ENCODE peak calls at places on chromosomes 11 and 22, in seven cellular contexts. Q is activated naive CD8-positive, alpha-beta T cell treated with anti-CD3 and anti-CD28 coated beads, Interleukin-2, amount 50 U/mL, for 24 hours; P is activated naive CD4-positive, alpha-beta T cell treated with anti-CD3 and anti-CD28 coated beads, Interleukin-2, amount 10 ng/mL, durations not matched to agents 7 days and 5 days; Y is 8988T; U is NCI-H2227 treated with DMSO at 0.1 percent for 48 hours; K is caudate nucleus; R is neural progenitor cell. C is an unnamed sample.

GRCh38 chr22:38724926-38725571 is 19.3 kb downstream of the GTPBP1 start:
- DNase-seq in Q (no peak), P (peak), Y (no peak), U (no peak), K (peak), R (peak), C (peak)

GRCh38 chr22:30195245-30196140 is 51.1 kb downstream of the LIF start:
- DNase-seq in Q (no peak), P (no peak), Y (no peak), U (no peak), K (no peak), R (no peak), C (peak)

GRCh38 chr11:37905707-37906417 is 1307.8 kb upstream of the RAG2 start:
- DNase-seq in Q (no peak), P (no peak), Y (no peak), U (no peak), K (no peak), R (no peak), C (no peak)

GRCh38 chr11:65491614-65492386 is 7.0 kb upstream of the MALAT1 start:
- DNase-seq in Q (no peak), P (no peak), Y (no peak), U (peak), K (peak), R (peak), C (peak)

GRCh38 chr11:12101318-12101717 is 9.1 kb upstream of the MICAL2 start:
- DNase-seq in Q (no peak), P (no peak), Y (no peak), U (no peak), K (no peak), R (no peak), C (no peak)

GRCh38 chr11:113274708-113275582 is 39.4 kb upstream of the TTC12 start:
- DNase-seq in Q (no peak), P (no peak), Y (no peak), U (no peak), K (peak), R (peak), C (no peak)

GRCh38 chr11:118820412-118821357 is 29.7 kb upstream of the DDX6 start:
- DNase-seq in Q (peak), P (no peak), Y (no peak), U (no peak), K (peak), R (peak), C (no peak)

GRCh38 chr11:119352857-119353260 is 6.4 kb upstream of the MFRP start:
- DNase-seq in Q (no peak), P (no peak), Y (no peak), U (no peak), K (no peak), R (no peak), C (peak)

GRCh38 chr22:49647346-49648026 is 180.2 kb downstream of the BRD1 start:
- DNase-seq in Q (no peak), P (no peak), Y (no peak), U (no peak), K (no peak), R (no peak), C (no peak)

GRCh38 chr22:41674941-41675340 is 13.7 kb downstream of the SNU13 start:
- DNase-seq in Q (no peak), P (no peak), Y (no peak), U (no peak), K (no peak), R (no peak), C (no peak)

GRCh38 chr22:17916226-17916889 is 108.0 kb downstream of the MICAL3 start:
- DNase-seq in Q (no peak), P (no peak), Y (no peak), U (no peak), K (no peak), R (no peak), C (no peak)

GRCh38 chr11:38952698-38953097 is 2354.7 kb upstream of the RAG2 start:
- DNase-seq in Q (no peak), P (no peak), Y (no peak), U (no peak), K (no peak), R (no peak), C (no peak)

GRCh38 chr22:37998543-37998942 is 14.2 kb upstream of the SOX10 start:
- DNase-seq in Q (no peak), P (no peak), Y (no peak), U (no peak), K (peak), R (no peak), C (no peak)

C was measured in endothelial cell of umbilical vein.